ENCODE peak calls at places on chromosomes 6 and 20, in seven cellular contexts. C is RWPE1, U is germinal center, N is foreskin keratinocyte, Z is neural crest cell, I is GM23338, A is HFF-Myc. Y is an unnamed sample.

GRCh38 chr6:111423055-111423633 is 59.9 kb downstream of the REV3L start:
- DNase-seq in U (no peak), C (no peak), N (no peak), A (no peak), I (no peak), Z (no peak), Y (no peak)

GRCh38 chr6:27078734-27079357 is 168.7 kb upstream of the PRSS16 start:
- DNase-seq in U (peak; percentile 21), N (peak; percentile 69), Z (peak; percentile 53), A (no peak), C (peak; percentile 52), I (peak; percentile 89), Y (peak; percentile 68)

GRCh38 chr6:13813621-13814175 is 659 bp downstream of the MCUR1 start:
- DNase-seq in C (peak; percentile 78), A (peak; percentile 14), N (peak; percentile 51), U (no peak), I (peak; percentile 97), Z (peak; percentile 63), Y (peak; percentile 69)

GRCh38 chr6:11248974-11249761 is 16.7 kb upstream of the NEDD9 start:
- DNase-seq in N (no peak), Z (no peak), C (no peak), U (no peak), A (no peak), I (no peak), Y (no peak)

GRCh38 chr20:40192083-40192482 is 497.0 kb downstream of the MAFB start:
- DNase-seq in Z (no peak), U (no peak), C (no peak), I (no peak), N (no peak), A (no peak), Y (no peak)

GRCh38 chr6:51855310-51856082 is 231.9 kb downstream of the PKHD1 start:
- DNase-seq in N (peak; percentile 47), C (peak; percentile 36), U (peak; percentile 50), Z (peak; percentile 40), A (peak; percentile 0), I (peak; percentile 95), Y (peak; percentile 47)

GRCh38 chr6:117568831-117569434 is 33.4 kb downstream of the GOPC start:
- DNase-seq in I (no peak), N (no peak), A (no peak), U (no peak), Z (no peak), C (no peak), Y (no peak)

GRCh38 chr20:48604426-48604825 is 223.4 kb downstream of the PREX1 start:
- DNase-seq in Z (no peak), I (no peak), C (no peak), U (no peak), A (no peak), N (no peak), Y (no peak)

GRCh38 chr6:37192669-37193068 is 22.7 kb downstream of the PIM1 start:
- DNase-seq in C (no peak), Z (no peak), A (no peak), U (no peak), I (no peak), N (no peak), Y (peak; percentile 45)

GRCh38 chr20:32973077-32973717 is 31.0 kb downstream of the SUN5 start:
- DNase-seq in U (no peak), N (no peak), A (no peak), C (no peak), Z (no peak), I (no peak), Y (no peak)

GRCh38 chr6:31272431-31272830 is 539 bp upstream of the HLA-C start:
- DNase-seq in C (peak; percentile 2), I (peak; percentile 23), N (no peak), U (peak; percentile 9), Z (no peak), A (no peak), Y (peak; percentile 31)

GRCh38 chr6:46651766-46652165 is 852 bp downstream of the CYP39A1 start:
- DNase-seq in N (peak; percentile 13), C (peak; percentile 17), A (no peak), I (no peak), U (no peak), Z (no peak), Y (no peak)

GRCh38 chr6:157774153-157775135 is 48.6 kb upstream of the SNX9 start:
- DNase-seq in A (no peak), N (no peak), I (no peak), U (peak; percentile 55), C (no peak), Z (no peak), Y (no peak)